ENCODE peak calls at places on chromosomes 4 and X, in seven cellular contexts. One of them, this sample, is unnamed.

GRCh38 chrX:73965833-73966232 is 338.1 kb upstream of the ZCCHC13 start:
- DNase-seq in colonic mucosa: no peak
- DNase-seq in mesendoderm: peak
- DNase-seq in adrenal gland: no peak
- DNase-seq in PC-9: no peak
- DNase-seq in cardiac muscle cell: no peak
- DNase-seq in HCT116: no peak
- DNase-seq in this sample: no peak

GRCh38 chr4:89024051-89024675 is 32.8 kb downstream of the FAM13A start:
- DNase-seq in colonic mucosa: peak
- DNase-seq in mesendoderm: peak
- DNase-seq in adrenal gland: peak
- DNase-seq in PC-9: peak
- DNase-seq in cardiac muscle cell: peak
- DNase-seq in HCT116: peak
- DNase-seq in this sample: no peak

GRCh38 chr4:116358633-116359222 is 726.6 kb downstream of the TRAM1L1 start:
- DNase-seq in colonic mucosa: peak
- DNase-seq in mesendoderm: peak
- DNase-seq in adrenal gland: peak
- DNase-seq in PC-9: peak
- DNase-seq in cardiac muscle cell: peak
- DNase-seq in HCT116: peak
- DNase-seq in this sample: no peak

GRCh38 chr4:3369781-3370660 is 71.7 kb upstream of the HGFAC start:
- DNase-seq in colonic mucosa: no peak
- DNase-seq in mesendoderm: peak
- DNase-seq in adrenal gland: no peak
- DNase-seq in PC-9: no peak
- DNase-seq in cardiac muscle cell: peak
- DNase-seq in HCT116: no peak
- DNase-seq in this sample: peak

GRCh38 chr4:54897590-54897989 is 227.8 kb downstream of the KDR start:
- DNase-seq in colonic mucosa: no peak
- DNase-seq in mesendoderm: no peak
- DNase-seq in adrenal gland: no peak
- DNase-seq in PC-9: no peak
- DNase-seq in cardiac muscle cell: no peak
- DNase-seq in HCT116: no peak
- DNase-seq in this sample: peak

GRCh38 chrX:11367609-11368430 is 74.6 kb downstream of the AMELX start:
- DNase-seq in colonic mucosa: no peak
- DNase-seq in mesendoderm: no peak
- DNase-seq in adrenal gland: no peak
- DNase-seq in PC-9: no peak
- DNase-seq in cardiac muscle cell: no peak
- DNase-seq in HCT116: no peak
- DNase-seq in this sample: no peak

GRCh38 chr4:117773067-117773946 is 261.0 kb upstream of the NDST3 start:
- DNase-seq in colonic mucosa: no peak
- DNase-seq in mesendoderm: no peak
- DNase-seq in adrenal gland: no peak
- DNase-seq in PC-9: no peak
- DNase-seq in cardiac muscle cell: no peak
- DNase-seq in HCT116: no peak
- DNase-seq in this sample: no peak

GRCh38 chr4:10098770-10099139 is 17.8 kb downstream of the WDR1 start:
- DNase-seq in colonic mucosa: no peak
- DNase-seq in mesendoderm: no peak
- DNase-seq in adrenal gland: peak
- DNase-seq in PC-9: no peak
- DNase-seq in cardiac muscle cell: no peak
- DNase-seq in HCT116: peak
- DNase-seq in this sample: no peak

GRCh38 chrX:71106427-71106826 is at the start of gene CXorf65:
- DNase-seq in colonic mucosa: no peak
- DNase-seq in mesendoderm: no peak
- DNase-seq in adrenal gland: no peak
- DNase-seq in PC-9: no peak
- DNase-seq in cardiac muscle cell: no peak
- DNase-seq in HCT116: no peak
- DNase-seq in this sample: no peak

GRCh38 chr4:111641813-111642579 is 503.3 kb upstream of the FAM241A start:
- DNase-seq in colonic mucosa: peak
- DNase-seq in mesendoderm: peak
- DNase-seq in adrenal gland: peak
- DNase-seq in PC-9: peak
- DNase-seq in cardiac muscle cell: peak
- DNase-seq in HCT116: peak
- DNase-seq in this sample: no peak

GRCh38 chrX:138995458-138995857 is 283.9 kb upstream of the FGF13 start:
- DNase-seq in colonic mucosa: no peak
- DNase-seq in mesendoderm: no peak
- DNase-seq in adrenal gland: no peak
- DNase-seq in PC-9: no peak
- DNase-seq in cardiac muscle cell: no peak
- DNase-seq in HCT116: no peak
- DNase-seq in this sample: no peak

GRCh38 chrX:13219990-13220764 is 99.7 kb downstream of the ATXN3L start:
- DNase-seq in colonic mucosa: no peak
- DNase-seq in mesendoderm: no peak
- DNase-seq in adrenal gland: no peak
- DNase-seq in PC-9: no peak
- DNase-seq in cardiac muscle cell: no peak
- DNase-seq in HCT116: no peak
- DNase-seq in this sample: no peak

GRCh38 chr4:28490669-28491068 is 1630.0 kb downstream of the STIM2 start:
- DNase-seq in colonic mucosa: no peak
- DNase-seq in mesendoderm: peak
- DNase-seq in adrenal gland: no peak
- DNase-seq in PC-9: no peak
- DNase-seq in cardiac muscle cell: no peak
- DNase-seq in HCT116: no peak
- DNase-seq in this sample: no peak

GRCh38 chr4:17580969-17581368 is 4.0 kb downstream of the LAP3 start:
- DNase-seq in colonic mucosa: no peak
- DNase-seq in mesendoderm: no peak
- DNase-seq in adrenal gland: no peak
- DNase-seq in PC-9: no peak
- DNase-seq in cardiac muscle cell: no peak
- DNase-seq in HCT116: no peak
- DNase-seq in this sample: no peak

GRCh38 chr4:155512812-155513211 is 136.0 kb upstream of the MAP9 start:
- DNase-seq in colonic mucosa: no peak
- DNase-seq in mesendoderm: no peak
- DNase-seq in adrenal gland: no peak
- DNase-seq in PC-9: no peak
- DNase-seq in cardiac muscle cell: no peak
- DNase-seq in HCT116: no peak
- DNase-seq in this sample: no peak

GRCh38 chr4:164949448-164950118 is 27.9 kb downstream of the TRIM61 start:
- DNase-seq in colonic mucosa: no peak
- DNase-seq in mesendoderm: peak
- DNase-seq in adrenal gland: no peak
- DNase-seq in PC-9: no peak
- DNase-seq in cardiac muscle cell: no peak
- DNase-seq in HCT116: no peak
- DNase-seq in this sample: no peak

GRCh38 chrX:29466441-29466840 is 748.9 kb upstream of the MAGEB2 start:
- DNase-seq in colonic mucosa: no peak
- DNase-seq in mesendoderm: no peak
- DNase-seq in adrenal gland: no peak
- DNase-seq in PC-9: no peak
- DNase-seq in cardiac muscle cell: no peak
- DNase-seq in HCT116: no peak
- DNase-seq in this sample: no peak

GRCh38 chr4:67892905-67893304 is 9.1 kb upstream of the TMPRSS11D start:
- DNase-seq in colonic mucosa: no peak
- DNase-seq in mesendoderm: peak
- DNase-seq in adrenal gland: no peak
- DNase-seq in PC-9: no peak
- DNase-seq in cardiac muscle cell: peak
- DNase-seq in HCT116: no peak
- DNase-seq in this sample: no peak

GRCh38 chr4:69051576-69051943 is 44.7 kb upstream of the UGT2B7 start:
- DNase-seq in colonic mucosa: no peak
- DNase-seq in mesendoderm: no peak
- DNase-seq in adrenal gland: no peak
- DNase-seq in PC-9: no peak
- DNase-seq in cardiac muscle cell: no peak
- DNase-seq in HCT116: no peak
- DNase-seq in this sample: no peak

GRCh38 chr4:69058410-69059059 is 37.7 kb upstream of the UGT2B7 start:
- DNase-seq in colonic mucosa: no peak
- DNase-seq in mesendoderm: no peak
- DNase-seq in adrenal gland: no peak
- DNase-seq in PC-9: no peak
- DNase-seq in cardiac muscle cell: no peak
- DNase-seq in HCT116: no peak
- DNase-seq in this sample: no peak

GRCh38 chr4:69057620-69058409 is 38.5 kb upstream of the UGT2B7 start:
- DNase-seq in colonic mucosa: peak
- DNase-seq in mesendoderm: peak
- DNase-seq in adrenal gland: no peak
- DNase-seq in PC-9: no peak
- DNase-seq in cardiac muscle cell: peak
- DNase-seq in HCT116: no peak
- DNase-seq in this sample: no peak

GRCh38 chr4:69056921-69057562 is 39.2 kb upstream of the UGT2B7 start:
- DNase-seq in colonic mucosa: no peak
- DNase-seq in mesendoderm: no peak
- DNase-seq in adrenal gland: no peak
- DNase-seq in PC-9: no peak
- DNase-seq in cardiac muscle cell: no peak
- DNase-seq in HCT116: no peak
- DNase-seq in this sample: no peak

DNA sequence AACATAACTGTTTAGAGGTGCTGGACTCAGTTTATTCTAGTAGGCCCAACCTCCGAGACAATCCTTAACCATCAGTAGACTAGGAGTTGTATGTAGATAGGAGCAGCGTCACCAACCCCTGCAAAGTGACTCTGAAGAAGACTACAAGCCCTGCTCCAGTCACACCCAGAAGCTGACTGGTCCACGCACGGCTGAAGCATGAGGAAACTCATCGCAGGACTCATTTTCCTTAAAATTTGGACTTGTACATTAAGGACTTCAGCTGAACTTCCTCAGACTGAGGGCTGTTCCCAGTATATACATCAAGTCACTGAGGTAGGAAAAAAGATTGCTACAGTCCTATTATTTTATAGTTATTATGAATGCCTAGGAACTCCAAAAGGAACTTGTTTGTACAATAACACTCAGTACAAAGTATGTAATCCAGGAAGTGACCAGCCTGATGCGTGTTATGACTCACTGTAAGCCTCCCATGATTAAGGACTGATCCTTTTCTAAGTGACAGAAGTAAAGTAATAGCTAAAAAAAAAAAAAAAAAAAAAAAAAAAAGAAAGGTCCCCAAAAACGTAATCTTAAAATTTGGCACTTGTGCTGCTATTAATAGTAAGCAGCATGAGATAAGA is 41.6 kb upstream of the UGT2B7 start:
- DNase-seq in colonic mucosa: no peak
- DNase-seq in mesendoderm: no peak
- DNase-seq in adrenal gland: no peak
- DNase-seq in PC-9: peak
- DNase-seq in cardiac muscle cell: no peak
- DNase-seq in HCT116: peak
- DNase-seq in this sample: no peak
- H3K27ac ChIP-seq in colonic mucosa: no peak
- H3K27ac ChIP-seq in mesendoderm: no peak
- H3K27ac ChIP-seq in adrenal gland: no peak
- H3K27ac ChIP-seq in PC-9: no peak
- H3K27ac ChIP-seq in cardiac muscle cell: no peak
- H3K27ac ChIP-seq in HCT116: no peak
- H3K27ac ChIP-seq in this sample: no peak

DNA sequence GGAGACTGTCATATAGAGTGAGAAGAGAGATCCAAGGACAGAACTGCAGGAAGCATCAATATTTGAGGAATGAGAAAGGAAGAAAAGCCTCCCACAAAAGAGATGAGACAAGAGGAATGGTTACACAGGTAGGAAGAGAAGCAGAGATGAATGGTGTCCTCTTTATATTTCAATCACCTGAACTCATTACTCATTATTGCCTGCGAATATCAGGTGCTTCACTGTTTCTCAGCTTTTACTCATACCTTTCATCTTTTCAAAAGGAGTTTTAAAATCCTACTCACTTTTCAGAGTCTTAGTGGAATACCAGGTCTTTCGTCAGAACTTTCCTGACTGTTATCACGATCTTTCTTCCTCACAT is 14.9 kb upstream of the SEC24D start:
- DNase-seq in colonic mucosa: no peak
- DNase-seq in mesendoderm: no peak
- DNase-seq in adrenal gland: no peak
- DNase-seq in PC-9: no peak
- DNase-seq in cardiac muscle cell: no peak
- DNase-seq in HCT116: no peak
- DNase-seq in this sample: no peak
- H3K27ac ChIP-seq in colonic mucosa: no peak
- H3K27ac ChIP-seq in mesendoderm: no peak
- H3K27ac ChIP-seq in adrenal gland: no peak
- H3K27ac ChIP-seq in PC-9: no peak
- H3K27ac ChIP-seq in cardiac muscle cell: no peak
- H3K27ac ChIP-seq in HCT116: no peak
- H3K27ac ChIP-seq in this sample: peak

GRCh38 chr4:24980064-24980690 is 50.6 kb downstream of the LGI2 start:
- DNase-seq in colonic mucosa: peak
- DNase-seq in mesendoderm: peak
- DNase-seq in adrenal gland: peak
- DNase-seq in PC-9: peak
- DNase-seq in cardiac muscle cell: peak
- DNase-seq in HCT116: peak
- DNase-seq in this sample: no peak

GRCh38 chr4:24975505-24975904 is 55.2 kb downstream of the LGI2 start:
- DNase-seq in colonic mucosa: no peak
- DNase-seq in mesendoderm: no peak
- DNase-seq in adrenal gland: no peak
- DNase-seq in PC-9: no peak
- DNase-seq in cardiac muscle cell: no peak
- DNase-seq in HCT116: no peak
- DNase-seq in this sample: no peak

GRCh38 chr4:24979554-24979953 is 51.2 kb downstream of the LGI2 start:
- DNase-seq in colonic mucosa: peak
- DNase-seq in mesendoderm: no peak
- DNase-seq in adrenal gland: peak
- DNase-seq in PC-9: no peak
- DNase-seq in cardiac muscle cell: no peak
- DNase-seq in HCT116: no peak
- DNase-seq in this sample: no peak

GRCh38 chr4:24974252-24974580 is 56.5 kb downstream of the LGI2 start:
- DNase-seq in colonic mucosa: no peak
- DNase-seq in mesendoderm: no peak
- DNase-seq in adrenal gland: no peak
- DNase-seq in PC-9: no peak
- DNase-seq in cardiac muscle cell: no peak
- DNase-seq in HCT116: no peak
- DNase-seq in this sample: no peak

GRCh38 chr4:24978291-24979072 is 52.3 kb downstream of the LGI2 start:
- DNase-seq in colonic mucosa: no peak
- DNase-seq in mesendoderm: no peak
- DNase-seq in adrenal gland: no peak
- DNase-seq in PC-9: no peak
- DNase-seq in cardiac muscle cell: no peak
- DNase-seq in HCT116: no peak
- DNase-seq in this sample: no peak
- H3K27ac ChIP-seq in colonic mucosa: no peak
- H3K27ac ChIP-seq in mesendoderm: no peak
- H3K27ac ChIP-seq in adrenal gland: no peak
- H3K27ac ChIP-seq in PC-9: no peak
- H3K27ac ChIP-seq in cardiac muscle cell: no peak
- H3K27ac ChIP-seq in HCT116: no peak
- H3K27ac ChIP-seq in this sample: peak

GRCh38 chrX:108131471-108131870 is 39.9 kb downstream of the ATG4A start:
- DNase-seq in colonic mucosa: no peak
- DNase-seq in mesendoderm: peak
- DNase-seq in adrenal gland: no peak
- DNase-seq in PC-9: peak
- DNase-seq in cardiac muscle cell: no peak
- DNase-seq in HCT116: no peak
- DNase-seq in this sample: no peak
- H3K27ac ChIP-seq in colonic mucosa: no peak
- H3K27ac ChIP-seq in mesendoderm: no peak
- H3K27ac ChIP-seq in adrenal gland: no peak
- H3K27ac ChIP-seq in PC-9: no peak
- H3K27ac ChIP-seq in cardiac muscle cell: no peak
- H3K27ac ChIP-seq in HCT116: no peak
- H3K27ac ChIP-seq in this sample: no peak

This sample was measured in esophagus muscularis mucosa.